ENCODE peak calls at places on chromosomes 5 and 9, in ten cellular contexts. R is IMR-90, Q is tibial artery, N is WERI-Rb-1, X is cardiac muscle cell, H is fibroblast of lung, S is aorta, E is ovary, U is HepG2, L is breast epithelium. B is an unnamed sample. For H3K9me3, the result is how much of the 10 kb centered on the place peaks cover.

GRCh38 chr5:159337291-159337974 is 7.1 kb upstream of the IL12B start:
- DNase-seq in L (no peak), H (peak), U (no peak), R (peak), X (no peak), N (no peak), S (no peak), E (no peak), Q (no peak), B (peak)

GRCh38 chr5:180816608-180817534 is 14.3 kb upstream of the MGAT1 start:
- DNase-seq in Q (no peak), S (no peak), R (peak), X (peak), N (no peak), L (no peak), H (peak), E (peak), U (no peak), B (no peak)

GRCh38 chr9:33466565-33467495 is 6.9 kb downstream of the NOL6 start:
- DNase-seq in E (peak), X (peak), R (peak), L (no peak), H (peak), Q (peak), S (peak), N (peak), U (peak), B (peak)

GRCh38 chr9:136901516-136902258 is 15.4 kb downstream of the TRAF2 start:
- DNase-seq in X (no peak), H (no peak), L (peak), U (peak), Q (peak), N (no peak), S (no peak), E (no peak), R (peak), B (peak)

GRCh38 chr5:8879248-8879647 is 666.6 kb downstream of the SEMA5A start:
- DNase-seq in X (no peak), E (no peak), Q (no peak), U (no peak), L (no peak), N (no peak), R (no peak), H (no peak), S (no peak), B (no peak)

GRCh38 chr5:91219803-91220371 is 163.2 kb downstream of the ARRDC3 start:
- DNase-seq in N (peak), R (peak), H (peak), X (no peak), S (no peak), E (no peak), Q (no peak), L (no peak), U (no peak), B (peak)

GRCh38 chr5:17302138-17302537 is 84.7 kb downstream of the BASP1 start:
- DNase-seq in R (no peak), U (no peak), N (no peak), Q (no peak), S (no peak), E (no peak), L (no peak), H (no peak), X (no peak), B (no peak)

GRCh38 chr5:73122875-73123810 is 2.8 kb downstream of the TMEM171 start:
- DNase-seq in N (no peak), S (no peak), E (no peak), Q (no peak), H (peak), X (no peak), U (no peak), L (no peak), R (peak), B (no peak)

GRCh38 chr9:122090287-122090883 is 2.7 kb downstream of the TTLL11 start:
- DNase-seq in E (no peak), Q (no peak), H (no peak), X (no peak), N (no peak), L (no peak), U (peak), R (no peak), S (no peak), B (no peak)

GRCh38 chr5:73638344-73639095 is 12.5 kb downstream of the ARHGEF28 start:
- DNase-seq in S (no peak), N (no peak), L (no peak), R (peak), Q (no peak), H (peak), X (no peak), E (no peak), U (no peak), B (no peak)

DNA sequence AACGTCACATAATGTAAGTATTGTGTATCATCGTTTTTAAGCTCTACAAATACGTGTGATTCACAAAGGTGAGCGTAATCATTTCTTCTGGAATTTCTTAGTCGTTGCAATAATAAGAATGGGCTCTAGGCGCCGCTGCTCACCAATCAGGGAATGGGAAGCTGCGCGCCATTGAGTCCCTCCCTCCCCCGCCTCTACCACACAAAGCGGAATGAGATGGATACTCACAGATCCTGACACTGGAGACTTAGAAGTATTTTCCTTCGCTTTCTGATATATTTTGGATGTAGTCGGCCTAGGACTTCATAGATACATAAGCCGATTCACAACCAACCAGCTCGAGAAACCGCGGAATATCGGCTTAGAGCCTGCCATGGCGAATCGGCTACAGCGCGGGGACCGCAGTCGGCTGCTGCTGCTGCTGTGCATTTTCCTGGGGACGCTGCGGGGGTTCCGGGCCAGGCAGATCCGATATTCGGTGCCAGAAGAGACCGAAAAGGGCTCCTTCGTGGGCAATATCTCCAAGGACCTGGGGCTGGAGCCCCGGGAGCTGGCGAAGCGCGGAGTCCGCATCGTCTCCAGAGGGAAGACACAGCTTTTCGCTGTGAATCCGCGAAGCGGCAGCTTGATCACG is at the start of gene PCDHGA11:
- DNase-seq in H (peak), U (no peak), N (peak), E (no peak), Q (peak), L (no peak), X (no peak), S (no peak), R (peak), B (peak)
- H3K9me3 ChIP-seq in H (under half), U (under half), N (under half), E (under half), Q (half or more), L (half or more), X (under half), S (under half), R (half or more), B (under half)

DNA sequence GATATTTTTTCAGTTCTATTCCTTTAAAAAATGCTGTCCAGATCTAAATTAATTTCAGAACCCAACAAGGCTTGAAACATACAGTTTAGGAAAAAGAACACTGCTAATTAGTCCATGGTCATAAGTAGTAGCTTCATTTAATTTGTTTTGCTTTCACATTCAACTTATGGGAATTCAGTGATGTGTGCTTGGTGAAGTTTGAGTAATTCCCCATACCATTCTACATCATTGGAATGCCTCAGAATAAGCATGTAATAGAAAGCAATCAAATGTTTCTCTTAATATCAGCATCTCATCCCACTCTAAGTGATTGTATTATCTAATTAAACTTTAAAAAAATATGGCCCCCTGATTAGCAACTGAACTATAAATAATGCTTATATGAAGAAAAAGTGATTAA is 2.7 kb downstream of the CNTLN start:
- DNase-seq in U (no peak), S (no peak), Q (no peak), L (no peak), X (no peak), R (peak), H (peak), N (no peak), E (no peak), B (no peak)
- H3K4me3 ChIP-seq in U (no peak), S (no peak), Q (no peak), L (no peak), X (no peak), R (no peak), H (no peak), N (no peak), E (no peak), B (no peak)

GRCh38 chr9:96741771-96742170 is 36.1 kb downstream of the ZNF510 start:
- DNase-seq in Q (no peak), E (no peak), H (no peak), U (no peak), R (no peak), L (no peak), S (no peak), X (no peak), N (no peak), B (no peak)
- H3K9me3 ChIP-seq in Q (half or more), E (under half), H (under half), U (under half), R (under half), L (half or more), S (under half), X (under half), N (under half), B (under half)

DNA sequence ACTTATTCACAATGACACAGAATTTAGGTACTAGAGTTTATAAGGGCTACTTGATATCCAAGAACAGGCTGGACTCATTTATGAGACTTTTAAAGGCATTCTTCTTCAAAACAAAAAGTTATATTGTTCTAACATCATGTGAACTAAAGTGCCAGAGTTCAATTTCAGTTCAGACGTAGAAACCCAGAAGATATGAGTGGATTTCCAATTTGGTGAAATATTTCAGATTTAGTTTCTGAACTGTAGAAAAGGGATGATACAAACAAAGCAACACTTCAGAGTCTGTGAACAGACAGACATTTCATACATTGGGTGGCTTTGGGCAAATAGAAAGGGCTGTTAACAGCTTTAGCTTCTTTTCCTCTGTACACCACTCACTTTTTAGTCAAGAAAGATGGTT is 384.0 kb downstream of the NR2F1-AS1 start:
- DNase-seq in U (no peak), S (no peak), H (no peak), E (no peak), R (no peak), L (no peak), X (no peak), Q (no peak), N (no peak), B (no peak)
- H3K4me3 ChIP-seq in U (no peak), S (no peak), H (no peak), E (no peak), R (no peak), L (no peak), X (no peak), Q (no peak), N (no peak), B (no peak)

B was measured in CD8-positive, alpha-beta memory T cell.